ENCODE peak calls at places on chromosomes 6 and 20, in five cellular contexts. H is heart left ventricle, V is IMR-90, N is transverse colon, M is uterus. J is an unnamed sample.
A peak's percentile ranks its signal among the peaks of the same experiment; 100 is the strongest.

GRCh38 chr20:61875221-61875885 is 190.3 kb downstream of the TAF4 start:
- DNase-seq in H (no peak), V (no peak), N (no peak), M (no peak), J (no peak)

GRCh38 chr6:87870606-87871005 is 168.6 kb upstream of the AKIRIN2 start:
- DNase-seq in H (no peak), V (no peak), N (no peak), M (no peak), J (no peak)

GRCh38 chr20:32585519-32586127 is 490 bp upstream of the NOL4L start:
- DNase-seq in H (no peak), V (no peak), N (no peak), M (no peak), J (no peak)

GRCh38 chr20:63968928-63969760 is 586 bp downstream of the ZNF512B start:
- DNase-seq in H (peak; percentile 45), V (no peak), N (peak; percentile 25), M (peak; percentile 23), J (peak; percentile 80)

GRCh38 chr6:3196770-3197169 is 30.7 kb downstream of the TUBB2B start:
- DNase-seq in H (no peak), V (no peak), N (no peak), M (no peak), J (no peak)

GRCh38 chr6:20028562-20028961 is 183.7 kb downstream of the MBOAT1 start:
- DNase-seq in H (no peak), V (no peak), N (no peak), M (no peak), J (no peak)

GRCh38 chr20:12965880-12966270 is 42.9 kb upstream of the SPTLC3 start:
- DNase-seq in H (no peak), V (no peak), N (no peak), M (no peak), J (no peak)

GRCh38 chr20:64183313-64183712 is 19.1 kb downstream of the MYT1 start:
- DNase-seq in H (no peak), V (no peak), N (no peak), M (no peak), J (no peak)

GRCh38 chr6:135851442-135852271 is at the start of gene PDE7B:
- DNase-seq in H (peak; percentile 81), V (peak; percentile 99), N (peak; percentile 74), M (peak; percentile 83), J (peak; percentile 87)

GRCh38 chr6:165536911-165537310 is 126.1 kb downstream of the PDE10A start:
- DNase-seq in H (no peak), V (no peak), N (no peak), M (no peak), J (no peak)

GRCh38 chr6:51753635-51754034 is 333.8 kb downstream of the PKHD1 start:
- DNase-seq in H (peak; percentile 18), V (no peak), N (peak; percentile 8), M (no peak), J (no peak)

GRCh38 chr6:14059791-14060436 is 57.7 kb upstream of the CD83 start:
- DNase-seq in H (peak; percentile 48), V (no peak), N (no peak), M (no peak), J (peak; percentile 91)

GRCh38 chr20:60565093-60565492 is 606.9 kb downstream of the CDH26 start:
- DNase-seq in H (no peak), V (no peak), N (no peak), M (peak; percentile 22), J (no peak)

GRCh38 chr20:48975955-48976354 is 54.4 kb downstream of the ARFGEF2 start:
- DNase-seq in H (no peak), V (no peak), N (no peak), M (no peak), J (no peak)

GRCh38 chr6:28264834-28265401 is 2.0 kb upstream of the ZSCAN26 start:
- DNase-seq in H (no peak), V (peak; percentile 4), N (no peak), M (no peak), J (no peak)

GRCh38 chr6:28267695-28268059 is 734 bp downstream of the ZSCAN26 start:
- DNase-seq in H (no peak), V (no peak), N (no peak), M (no peak), J (no peak)

GRCh38 chr6:28269492-28269891 is 2.5 kb downstream of the ZSCAN26 start:
- DNase-seq in H (no peak), V (peak; percentile 92), N (no peak), M (no peak), J (no peak)

GRCh38 chr6:28266563-28266961 is 381 bp upstream of the ZSCAN26 start:
- DNase-seq in H (no peak), V (no peak), N (no peak), M (no peak), J (no peak)

DNA sequence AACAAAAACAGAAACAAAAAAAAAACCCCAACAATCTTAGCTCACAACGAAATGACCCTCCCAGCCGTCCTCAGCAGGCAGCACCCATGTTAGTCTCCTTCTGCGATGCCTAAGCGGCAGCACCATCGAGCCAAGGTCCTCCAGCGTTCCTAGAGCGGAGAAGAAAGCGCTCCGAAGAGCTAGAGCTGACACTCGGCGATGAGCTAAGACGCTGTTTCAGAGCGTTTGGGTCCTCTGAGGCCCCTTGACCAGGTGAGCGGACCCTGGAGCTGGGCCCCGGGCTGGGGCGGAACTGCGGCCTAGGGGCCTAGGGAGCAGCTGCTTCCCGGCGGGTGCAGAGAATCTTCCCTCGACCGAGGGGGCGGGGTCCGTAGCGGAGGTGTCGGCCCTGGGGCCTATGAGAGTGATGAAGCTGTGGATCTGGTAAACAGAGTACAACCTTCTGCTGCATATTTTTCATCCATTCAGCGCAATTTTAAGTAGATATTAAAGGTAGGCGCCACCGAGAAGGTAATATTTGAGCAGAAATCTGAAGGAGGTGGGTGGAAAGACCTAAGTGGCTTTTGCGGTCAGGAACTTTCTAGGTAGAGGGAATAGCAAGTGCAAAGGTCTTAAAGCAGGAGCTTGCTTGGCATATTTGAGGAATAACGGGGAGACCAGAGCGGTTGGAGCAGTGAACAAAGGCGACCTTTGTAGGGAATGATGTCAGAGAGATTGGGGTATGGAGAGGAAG is at the start of gene ZSCAN26:
- DNase-seq in H (peak; percentile 87), V (peak; percentile 89), N (peak; percentile 85), M (peak; percentile 81), J (peak; percentile 83)
- TF ChIP-seq POLR2A in H (no peak), V (peak; percentile 59), N (peak; percentile 62), M (peak; percentile 53), J (peak; percentile 61)

GRCh38 chr6:15522856-15523529 is 139.8 kb downstream of the DTNBP1 start:
- DNase-seq in H (no peak), V (no peak), N (no peak), M (peak; percentile 9), J (no peak)

GRCh38 chr6:15522427-15522826 is 140.4 kb downstream of the DTNBP1 start:
- DNase-seq in H (no peak), V (no peak), N (no peak), M (peak; percentile 14), J (peak; percentile 53)

GRCh38 chr6:15520616-15521203 is 142.1 kb downstream of the DTNBP1 start:
- DNase-seq in H (no peak), V (no peak), N (no peak), M (peak; percentile 9), J (no peak)

GRCh38 chr6:15522026-15522425 is 140.8 kb downstream of the DTNBP1 start:
- DNase-seq in H (no peak), V (no peak), N (no peak), M (peak; percentile 8), J (no peak)

DNA sequence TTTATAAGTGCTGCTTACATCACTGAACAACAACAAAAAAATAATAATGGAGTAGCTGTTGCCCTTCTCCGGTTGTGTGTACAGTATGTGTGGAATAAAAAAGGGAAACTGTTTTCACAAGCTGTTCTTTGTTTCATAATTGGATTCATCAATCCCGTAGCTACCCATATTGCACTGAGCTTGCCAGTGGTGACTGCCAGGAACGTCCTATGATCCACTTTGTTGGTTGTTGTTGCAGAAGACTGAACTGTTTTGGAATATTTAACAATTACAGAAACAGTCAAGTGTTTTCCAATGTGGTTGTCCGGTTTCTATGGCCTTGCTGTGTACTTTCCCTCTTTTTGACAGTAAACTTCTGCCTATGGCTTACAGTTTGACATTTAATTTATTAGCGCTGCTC is 141.3 kb downstream of the DTNBP1 start:
- DNase-seq in H (no peak), V (no peak), N (no peak), M (no peak), J (no peak)
- H3K36me3 ChIP-seq in H (peaks cover 85% of the 10 kb centered on the region), V (peaks cover 64% of the 10 kb centered on the region), N (no peaks in the 10 kb centered on the region), M (no peaks in the 10 kb centered on the region), J (no peaks in the 10 kb centered on the region)

DNA sequence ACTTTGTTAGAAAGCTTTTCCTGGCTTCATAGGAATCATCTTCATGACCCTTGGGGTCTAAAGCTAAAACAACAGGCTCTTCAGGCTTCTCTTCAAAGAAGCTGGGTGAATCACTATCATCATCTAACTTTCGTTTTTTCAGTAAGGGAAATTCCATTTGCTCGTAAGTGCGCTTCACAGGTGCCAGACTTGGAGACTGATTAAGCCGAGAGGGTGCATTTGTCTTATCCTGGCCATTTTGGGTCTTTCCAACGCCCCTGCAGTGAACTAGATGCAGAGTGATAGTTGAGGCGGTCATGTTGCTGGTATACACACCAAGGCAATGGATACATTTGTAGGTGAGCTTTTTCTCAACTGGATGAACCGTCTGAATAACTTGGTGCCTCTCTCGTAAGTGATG is 38.8 kb downstream of the ADNP start:
- DNase-seq in H (no peak), V (no peak), N (no peak), M (no peak), J (no peak)
- TF ChIP-seq POLR2A in H (no peak), V (no peak), N (no peak), M (no peak), J (no peak)

GRCh38 chr6:7580927-7581618 is 8.9 kb upstream of the SNRNP48 start:
- DNase-seq in H (no peak), V (no peak), N (no peak), M (no peak), J (no peak)

GRCh38 chr6:7579850-7580249 is 10.1 kb upstream of the SNRNP48 start:
- DNase-seq in H (no peak), V (no peak), N (no peak), M (no peak), J (no peak)

GRCh38 chr6:7580537-7580926 is 9.5 kb upstream of the SNRNP48 start:
- DNase-seq in H (no peak), V (no peak), N (no peak), M (no peak), J (no peak)

GRCh38 chr6:7578949-7579348 is 11.0 kb upstream of the SNRNP48 start:
- DNase-seq in H (no peak), V (no peak), N (no peak), M (no peak), J (no peak)
- H3K36me3 ChIP-seq in H (peaks cover 54% of the 10 kb centered on the region), V (peaks cover 12% of the 10 kb centered on the region), N (no peaks in the 10 kb centered on the region), M (no peaks in the 10 kb centered on the region), J (no peaks in the 10 kb centered on the region)

DNA sequence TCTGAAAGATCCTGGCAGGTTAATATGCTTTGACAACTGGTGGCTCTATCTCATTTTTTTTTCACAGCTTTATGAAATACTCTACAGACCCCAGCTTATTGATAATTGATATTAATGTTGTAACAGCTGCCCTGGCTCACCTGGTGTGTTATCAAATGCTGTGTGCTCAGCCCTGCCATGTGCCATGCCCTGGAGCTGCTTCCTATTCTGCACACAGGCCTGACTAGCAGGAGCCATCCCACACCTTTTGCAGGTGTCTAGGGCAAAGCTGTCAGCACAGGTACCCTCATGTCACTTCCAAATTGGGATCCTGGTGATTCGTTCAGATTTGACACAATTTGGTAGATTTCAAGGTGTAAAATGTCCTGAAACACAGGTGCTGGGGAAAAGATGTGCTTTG is 254.6 kb upstream of the MAN1A1 start:
- DNase-seq in H (no peak), V (no peak), N (no peak), M (no peak), J (no peak)
- TF ChIP-seq POLR2A in H (no peak), V (no peak), N (no peak), M (no peak), J (no peak)

J was measured in right lobe of liver.